ENCODE peak calls at places on chromosomes 3 and 15, in four cellular contexts. N is HFF-Myc, C is GM12865, X is AG04449. A is an unnamed sample.

GRCh38 chr15:39281094-39281493 is 299.8 kb upstream of the THBS1 start:
- DNase-seq in X (no peak), N (no peak), C (no peak), A (no peak)

GRCh38 chr3:19147905-19148767 is at the start of gene KCNH8:
- DNase-seq in X (no peak), C (peak), N (no peak), A (no peak)

GRCh38 chr3:195080571-195081141 is 190.3 kb downstream of the XXYLT1 start:
- DNase-seq in C (no peak), X (no peak), N (no peak), A (no peak)

GRCh38 chr3:107142786-107143185 is 234.5 kb upstream of the CCDC54 start:
- DNase-seq in X (no peak), C (no peak), N (no peak), A (no peak)

GRCh38 chr3:98434412-98434811 is 28.6 kb upstream of the OR5K1 start:
- DNase-seq in X (no peak), N (no peak), C (no peak), A (no peak)

GRCh38 chr3:177013681-177014280 is 183.5 kb downstream of the TBL1XR1 start:
- DNase-seq in X (no peak), C (no peak), N (no peak), A (no peak)

GRCh38 chr3:83500422-83500821 is 1458.4 kb upstream of the CADM2 start:
- DNase-seq in C (no peak), X (no peak), N (no peak), A (peak)

GRCh38 chr15:20357139-20358065 is 184.2 kb downstream of the GOLGA6L6 start:
- DNase-seq in C (no peak), X (no peak), N (no peak), A (no peak)

GRCh38 chr3:51955893-51956770 is 951 bp downstream of the GPR62 start:
- DNase-seq in C (no peak), N (no peak), X (no peak), A (no peak)

GRCh38 chr3:14319654-14320182 is 82.7 kb upstream of the SLC6A6 start:
- DNase-seq in C (peak), N (peak), X (no peak), A (no peak)

DNA sequence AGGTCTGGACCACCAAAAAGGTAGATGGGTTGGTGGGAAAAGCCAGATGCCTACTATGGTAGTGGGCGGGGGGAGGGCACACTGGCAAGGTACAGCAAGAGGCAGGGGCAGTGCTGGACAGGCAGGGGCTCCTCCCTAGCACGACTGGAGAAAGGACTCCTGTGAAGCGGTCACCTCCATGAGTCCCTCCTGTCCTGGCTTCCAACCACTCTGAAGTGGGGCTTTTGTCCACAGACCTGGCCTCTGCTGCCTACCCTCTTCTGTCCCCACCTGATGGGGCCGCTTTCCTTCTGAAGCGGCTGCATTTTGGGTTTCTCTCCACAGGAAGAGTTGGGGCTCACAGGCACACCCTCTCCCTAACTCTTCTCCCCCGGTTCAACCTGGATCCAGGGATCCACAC is 2.7 kb upstream of the SPTBN5 start:
- DNase-seq in X (no peak), N (no peak), C (no peak), A (no peak)
- H3K4me3 ChIP-seq in X (no peak), N (no peak), C (no peak), A (no peak)

GRCh38 chr3:99878005-99878404 is 60.3 kb downstream of the CMSS1 start:
- DNase-seq in X (no peak), N (no peak), C (peak), A (peak)

GRCh38 chr3:99875925-99876781 is 58.5 kb downstream of the CMSS1 start:
- DNase-seq in X (no peak), C (peak), N (no peak), A (no peak)

GRCh38 chr3:99879275-99879674 is 61.6 kb downstream of the CMSS1 start:
- DNase-seq in C (no peak), X (no peak), N (no peak), A (no peak)

GRCh38 chr3:99875573-99875924 is 57.9 kb downstream of the CMSS1 start:
- DNase-seq in X (no peak), N (no peak), C (no peak), A (no peak)

GRCh38 chr3:99877180-99877579 is 59.5 kb downstream of the CMSS1 start:
- DNase-seq in C (no peak), N (no peak), X (no peak), A (no peak)
- H3K4me3 ChIP-seq in C (no peak), N (no peak), X (peak), A (peak)

GRCh38 chr15:74710349-74711094 is 14.7 kb upstream of the EDC3 start:
- DNase-seq in X (no peak), C (no peak), N (no peak), A (no peak)

GRCh38 chr15:74709892-74710291 is 14.1 kb upstream of the EDC3 start:
- DNase-seq in N (no peak), X (no peak), C (no peak), A (no peak)

GRCh38 chr15:74709011-74709410 is 13.2 kb upstream of the EDC3 start:
- DNase-seq in C (no peak), N (no peak), X (no peak), A (no peak)
- H3K4me3 ChIP-seq in C (no peak), N (no peak), X (no peak), A (no peak)

DNA sequence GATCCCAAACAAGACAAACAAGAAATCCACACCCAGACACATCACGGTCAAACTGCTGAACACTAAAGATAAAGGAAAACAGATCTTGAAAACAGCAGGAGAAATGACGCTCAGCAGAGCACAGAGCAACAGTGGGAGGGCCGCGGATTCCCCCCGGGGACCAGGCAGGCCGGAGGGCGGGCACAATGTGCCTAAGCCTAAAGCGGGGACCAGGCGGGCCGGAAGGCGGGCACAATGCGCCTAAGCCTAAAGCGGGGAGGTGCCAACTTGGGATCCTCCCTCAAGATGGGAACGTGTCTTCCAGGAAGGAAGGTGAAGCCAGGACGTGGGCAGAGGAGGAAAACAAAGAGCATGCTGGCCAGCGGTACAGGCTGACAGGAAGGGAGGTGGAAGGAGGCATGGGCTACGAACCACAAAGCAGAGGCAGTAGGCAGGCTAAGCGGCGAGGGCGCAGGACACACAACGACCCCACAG is 31.1 kb downstream of the CYFIP1 start:
- DNase-seq in N (peak), C (peak), X (no peak), A (peak)
- H3K4me3 ChIP-seq in N (no peak), C (peak), X (peak), A (peak)

A was measured in skeletal muscle cell.